ENCODE peak calls at places on chromosomes 16 and 17, in five cellular contexts. D is lower lobe of right lung, K is dermis microvascular lymphatic vessel endothelial cell, I is epithelial cell of proximal tubule, N is substantia nigra. F is an unnamed sample.

GRCh38 chr16:70460737-70461261 is 6.4 kb downstream of the FCSK start:
- DNase-seq in D (no peak), K (no peak), I (no peak), N (no peak), F (no peak)

GRCh38 chr17:81511800-81512559 is 619 bp downstream of the ACTG1 start:
- DNase-seq in D (no peak), K (no peak), I (no peak), N (no peak), F (no peak)

GRCh38 chr16:69917739-69918138 is 33.4 kb upstream of the CLEC18A start:
- DNase-seq in D (peak), K (peak), I (peak), N (no peak), F (peak)

GRCh38 chr16:72876221-72876620 is 171.7 kb downstream of the ZFHX3 start:
- DNase-seq in D (peak), K (no peak), I (no peak), N (no peak), F (peak)

GRCh38 chr17:48547839-48548686 is 3.2 kb upstream of the HOXB2 start:
- DNase-seq in D (no peak), K (no peak), I (no peak), N (no peak), F (no peak)

GRCh38 chr16:27620533-27620932 is 70.6 kb downstream of the KATNIP start:
- DNase-seq in D (no peak), K (no peak), I (no peak), N (no peak), F (no peak)

GRCh38 chr17:5584971-5585794 is 874 bp upstream of the NLRP1 start:
- DNase-seq in D (peak), K (no peak), I (peak), N (no peak), F (peak)

GRCh38 chr16:81543571-81543970 is 99.0 kb downstream of the CMIP start:
- DNase-seq in D (no peak), K (no peak), I (no peak), N (no peak), F (no peak)